ENCODE peak calls at places on chromosomes 1 and 21, in eight cellular contexts. A, W, G, O, E, I, H and N are unnamed samples.
A peak's percentile ranks its signal among the peaks of the same experiment; 100 is the strongest.

GRCh38 chr1:98072047-98072446 is 151.2 kb upstream of the DPYD start:
- DNase-seq in O (no peak), G (no peak), W (no peak), E (no peak), A (no peak), H (no peak), I (no peak), N (no peak)

GRCh38 chr1:202134645-202135172 is 9.8 kb downstream of the ARL8A start:
- DNase-seq in H (no peak), O (no peak), I (no peak), A (no peak), W (no peak), E (no peak), G (peak; percentile 27), N (no peak)

GRCh38 chr1:186059752-186060151 is 315.3 kb downstream of the TPR start:
- DNase-seq in H (no peak), G (no peak), A (no peak), E (no peak), O (no peak), W (no peak), I (no peak), N (no peak)

GRCh38 chr21:34522284-34522683 is 10.3 kb upstream of the KCNE1 start:
- DNase-seq in E (no peak), G (no peak), A (no peak), H (no peak), W (no peak), I (no peak), O (no peak), N (no peak)

GRCh38 chr1:243447342-243447741 is 191.5 kb downstream of the SDCCAG8 start:
- DNase-seq in G (no peak), I (no peak), W (no peak), E (no peak), O (no peak), A (no peak), H (no peak), N (no peak)

GRCh38 chr1:15684468-15685283 is 556 bp downstream of the PLEKHM2 start:
- DNase-seq in G (peak; percentile 36), E (peak; percentile 44), O (peak; percentile 72), W (peak; percentile 82), A (peak; percentile 64), H (no peak), I (peak; percentile 50), N (peak; percentile 65)

GRCh38 chr1:30895942-30896660 is 12.5 kb downstream of the SDC3 start:
- DNase-seq in W (no peak), O (no peak), G (no peak), I (no peak), E (no peak), H (no peak), A (peak; percentile 66), N (no peak)

GRCh38 chr21:45248893-45249381 is 38.8 kb downstream of the POFUT2 start:
- DNase-seq in I (no peak), G (no peak), E (no peak), A (peak; percentile 39), W (peak; percentile 83), O (no peak), H (no peak), N (no peak)

GRCh38 chr1:242890211-242890741 is 364.8 kb downstream of the CEP170 start:
- DNase-seq in I (peak; percentile 74), O (no peak), E (no peak), H (no peak), W (no peak), A (peak; percentile 80), G (no peak), N (no peak)

GRCh38 chr1:39572379-39573096 is 4.1 kb downstream of the PABPC4 start:
- DNase-seq in W (no peak), A (no peak), I (no peak), O (no peak), G (no peak), H (no peak), E (no peak), N (no peak)

GRCh38 chr1:182389619-182390047 is 2.0 kb downstream of the GLUL start:
- DNase-seq in I (no peak), H (no peak), O (peak; percentile 57), W (no peak), E (no peak), A (no peak), G (peak; percentile 72), N (no peak)

GRCh38 chr1:27137544-27138075 is 17.3 kb downstream of the SLC9A1 start:
- DNase-seq in A (no peak), O (peak; percentile 86), I (peak; percentile 79), G (no peak), W (no peak), E (no peak), H (no peak), N (peak; percentile 87)

GRCh38 chr1:27001570-27002360 is 8.3 kb downstream of the TRNP1 start:
- DNase-seq in O (peak; percentile 84), H (no peak), A (peak; percentile 37), G (no peak), E (no peak), W (no peak), I (peak; percentile 34), N (peak; percentile 85)

GRCh38 chr21:15279484-15279883 is 214.7 kb upstream of the NRIP1 start:
- DNase-seq in I (no peak), O (no peak), W (no peak), G (no peak), E (no peak), H (no peak), A (no peak), N (no peak)

GRCh38 chr1:27314169-27314568 is 7.8 kb upstream of the TMEM222 start:
- DNase-seq in I (no peak), G (no peak), O (no peak), H (no peak), W (no peak), A (no peak), E (no peak), N (no peak)

GRCh38 chr1:243837907-243838546 is 12.0 kb downstream of the AKT3 start:
- DNase-seq in I (no peak), G (no peak), E (no peak), A (no peak), O (no peak), H (no peak), W (no peak), N (no peak)

GRCh38 chr1:116919802-116920201 is 10.1 kb downstream of the PTGFRN start:
- DNase-seq in E (no peak), O (no peak), I (no peak), W (no peak), G (peak; percentile 62), H (no peak), A (peak; percentile 67), N (no peak)

GRCh38 chr21:39924577-39925308 is 57.5 kb downstream of the PCP4 start:
- DNase-seq in O (no peak), I (no peak), W (no peak), G (peak; percentile 40), E (no peak), A (peak; percentile 66), H (no peak), N (no peak)

GRCh38 chr1:162159515-162159914 is 90.0 kb downstream of the NOS1AP start:
- DNase-seq in I (peak; percentile 24), O (no peak), G (peak; percentile 50), A (no peak), E (no peak), H (peak; percentile 65), W (no peak), N (no peak)

GRCh38 chr1:63593887-63594617 is 841 bp downstream of the PGM1 start:
- DNase-seq in H (peak; percentile 92), G (peak; percentile 83), I (peak; percentile 74), O (peak; percentile 88), E (peak; percentile 86), A (peak; percentile 90), W (peak; percentile 89), N (peak; percentile 82)

GRCh38 chr1:116377564-116378529 is 4.8 kb downstream of the ATP1A1 start:
- DNase-seq in A (no peak), O (peak; percentile 56), W (peak; percentile 82), I (peak; percentile 64), H (peak; percentile 97), E (peak; percentile 61), G (peak; percentile 41), N (peak; percentile 54)

GRCh38 chr1:202571719-202572339 is 138.4 kb downstream of the SYT2 start:
- DNase-seq in H (no peak), E (no peak), W (no peak), I (peak; percentile 61), O (no peak), A (peak; percentile 63), G (no peak), N (no peak)

GRCh38 chr1:206635080-206635982 is at the start of gene DYRK3:
- DNase-seq in A (peak; percentile 96), I (peak; percentile 97), H (peak; percentile 64), G (peak; percentile 96), O (peak; percentile 97), E (peak; percentile 86), W (peak; percentile 99), N (peak; percentile 98)

GRCh38 chr1:150808851-150809250 is 791 bp upstream of the CTSK start:
- DNase-seq in I (no peak), O (no peak), W (no peak), H (no peak), G (no peak), E (no peak), A (no peak), N (no peak)

GRCh38 chr1:150807257-150807637 is 813 bp downstream of the CTSK start:
- DNase-seq in E (no peak), W (no peak), I (no peak), H (no peak), G (no peak), O (no peak), A (no peak), N (no peak)

GRCh38 chr1:150809651-150810050 is 1.6 kb upstream of the CTSK start:
- DNase-seq in H (no peak), E (no peak), I (no peak), A (no peak), O (no peak), W (no peak), G (no peak), N (no peak)

GRCh38 chr1:150807674-150808073 is 386 bp downstream of the CTSK start:
- DNase-seq in W (no peak), G (no peak), I (no peak), H (no peak), A (no peak), O (no peak), E (no peak), N (no peak)

GRCh38 chr1:150808134-150808533 is at the start of gene CTSK:
- DNase-seq in O (no peak), E (no peak), A (no peak), I (peak; percentile 12), W (no peak), H (no peak), G (no peak), N (no peak)
- H3K4me3 ChIP-seq in O (peak within 1 kb of the TSS; percentile 44), E (no peak within 1 kb of the TSS), A (no peak within 1 kb of the TSS), I (peak within 1 kb of the TSS; percentile 30), W (peak within 1 kb of the TSS; percentile 88), H (no peak within 1 kb of the TSS), G (no peak within 1 kb of the TSS), N (no peak within 1 kb of the TSS)

GRCh38 chr1:154330669-154331068 is 5.3 kb downstream of the ATP8B2 start:
- DNase-seq in H (no peak), E (no peak), O (no peak), W (no peak), G (no peak), I (no peak), A (no peak), N (no peak)
- H3K4me1 ChIP-seq in H (no peaks in the 10 kb centered on the region), E (peaks cover 72% of the 10 kb centered on the region), O (peaks cover 51% of the 10 kb centered on the region), W (peaks cover 7% of the 10 kb centered on the region), G (peaks cover 49% of the 10 kb centered on the region), I (peaks cover 26% of the 10 kb centered on the region), A (peaks cover 16% of the 10 kb centered on the region), N (peaks cover 57% of the 10 kb centered on the region)

GRCh38 chr1:150161747-150162581 is 12.2 kb downstream of the PLEKHO1 start:
- DNase-seq in A (peak; percentile 60), E (no peak), O (no peak), I (peak; percentile 43), G (no peak), H (no peak), W (no peak), N (no peak)
- H3K4me3 ChIP-seq in A (no peak overlapping the region), E (no peak overlapping the region), O (no peak overlapping the region), I (peak overlapping the region; percentile 1), G (no peak overlapping the region), H (no peak overlapping the region), W (no peak overlapping the region), N (no peak overlapping the region)

GRCh38 chr1:19435181-19435580 is 50.2 kb downstream of the CAPZB start:
- DNase-seq in O (no peak), W (no peak), E (no peak), I (peak; percentile 33), A (no peak), G (no peak), H (no peak), N (no peak)
- H3K4me1 ChIP-seq in O (peaks cover 87% of the 10 kb centered on the region), W (peaks cover 15% of the 10 kb centered on the region), E (peaks cover 88% of the 10 kb centered on the region), I (peaks cover 76% of the 10 kb centered on the region), A (no peaks in the 10 kb centered on the region), G (peaks cover 61% of the 10 kb centered on the region), H (peaks cover 14% of the 10 kb centered on the region), N (peaks cover 71% of the 10 kb centered on the region)